ENCODE peak calls at places on chromosomes 13 and 19, in seven cellular contexts. One of them, this sample, is unnamed.

GRCh38 chr19:19493841-19494546 is 21.4 kb downstream of the TSSK6 start:
- DNase-seq in heart right ventricle: no peak
- DNase-seq in progenitor cell of endocrine pancreas: no peak
- DNase-seq in SW480: no peak
- DNase-seq in activated CD4-positive, alpha-beta T cell treated with anti-CD3 and anti-CD28 coated beads, Interleukin-2, amount 50 U/mL, for 1 hour: no peak
- DNase-seq in MCF 10A: no peak
- DNase-seq in stimulated activated CD4-positive, alpha-beta T cell treated with anti-CD3 and anti-CD28 coated beads, Interleukin-2, amount 100 ng/mL, for 48 hours: no peak
- DNase-seq in this sample: no peak

GRCh38 chr19:28207244-28207643 is 1005.7 kb downstream of the UQCRFS1 start:
- DNase-seq in heart right ventricle: no peak
- DNase-seq in progenitor cell of endocrine pancreas: no peak
- DNase-seq in SW480: no peak
- DNase-seq in activated CD4-positive, alpha-beta T cell treated with anti-CD3 and anti-CD28 coated beads, Interleukin-2, amount 50 U/mL, for 1 hour: no peak
- DNase-seq in MCF 10A: no peak
- DNase-seq in stimulated activated CD4-positive, alpha-beta T cell treated with anti-CD3 and anti-CD28 coated beads, Interleukin-2, amount 100 ng/mL, for 48 hours: no peak
- DNase-seq in this sample: no peak

GRCh38 chr19:355134-355533 is 10.5 kb upstream of the MIER2 start:
- DNase-seq in heart right ventricle: no peak
- DNase-seq in progenitor cell of endocrine pancreas: no peak
- DNase-seq in SW480: no peak
- DNase-seq in activated CD4-positive, alpha-beta T cell treated with anti-CD3 and anti-CD28 coated beads, Interleukin-2, amount 50 U/mL, for 1 hour: no peak
- DNase-seq in MCF 10A: peak
- DNase-seq in stimulated activated CD4-positive, alpha-beta T cell treated with anti-CD3 and anti-CD28 coated beads, Interleukin-2, amount 100 ng/mL, for 48 hours: no peak
- DNase-seq in this sample: no peak

GRCh38 chr13:108895220-108895704 is 265.9 kb downstream of the MYO16 start:
- DNase-seq in heart right ventricle: no peak
- DNase-seq in progenitor cell of endocrine pancreas: no peak
- DNase-seq in SW480: peak
- DNase-seq in activated CD4-positive, alpha-beta T cell treated with anti-CD3 and anti-CD28 coated beads, Interleukin-2, amount 50 U/mL, for 1 hour: no peak
- DNase-seq in MCF 10A: peak
- DNase-seq in stimulated activated CD4-positive, alpha-beta T cell treated with anti-CD3 and anti-CD28 coated beads, Interleukin-2, amount 100 ng/mL, for 48 hours: no peak
- DNase-seq in this sample: no peak

GRCh38 chr13:104740616-104741222 is 1674.5 kb upstream of the SLC10A2 start:
- DNase-seq in heart right ventricle: no peak
- DNase-seq in progenitor cell of endocrine pancreas: no peak
- DNase-seq in SW480: no peak
- DNase-seq in activated CD4-positive, alpha-beta T cell treated with anti-CD3 and anti-CD28 coated beads, Interleukin-2, amount 50 U/mL, for 1 hour: no peak
- DNase-seq in MCF 10A: no peak
- DNase-seq in stimulated activated CD4-positive, alpha-beta T cell treated with anti-CD3 and anti-CD28 coated beads, Interleukin-2, amount 100 ng/mL, for 48 hours: no peak
- DNase-seq in this sample: no peak

GRCh38 chr19:8021374-8021773 is 15.9 kb upstream of the ELAVL1 start:
- DNase-seq in heart right ventricle: no peak
- DNase-seq in progenitor cell of endocrine pancreas: no peak
- DNase-seq in SW480: no peak
- DNase-seq in activated CD4-positive, alpha-beta T cell treated with anti-CD3 and anti-CD28 coated beads, Interleukin-2, amount 50 U/mL, for 1 hour: no peak
- DNase-seq in MCF 10A: no peak
- DNase-seq in stimulated activated CD4-positive, alpha-beta T cell treated with anti-CD3 and anti-CD28 coated beads, Interleukin-2, amount 100 ng/mL, for 48 hours: no peak
- DNase-seq in this sample: no peak

GRCh38 chr13:79097201-79097600 is 308.9 kb downstream of the RBM26 start:
- DNase-seq in heart right ventricle: no peak
- DNase-seq in progenitor cell of endocrine pancreas: no peak
- DNase-seq in SW480: no peak
- DNase-seq in activated CD4-positive, alpha-beta T cell treated with anti-CD3 and anti-CD28 coated beads, Interleukin-2, amount 50 U/mL, for 1 hour: no peak
- DNase-seq in MCF 10A: no peak
- DNase-seq in stimulated activated CD4-positive, alpha-beta T cell treated with anti-CD3 and anti-CD28 coated beads, Interleukin-2, amount 100 ng/mL, for 48 hours: no peak
- DNase-seq in this sample: no peak

GRCh38 chr13:38398810-38399493 is 49.3 kb downstream of the UFM1 start:
- DNase-seq in heart right ventricle: no peak
- DNase-seq in progenitor cell of endocrine pancreas: no peak
- DNase-seq in SW480: no peak
- DNase-seq in activated CD4-positive, alpha-beta T cell treated with anti-CD3 and anti-CD28 coated beads, Interleukin-2, amount 50 U/mL, for 1 hour: no peak
- DNase-seq in MCF 10A: no peak
- DNase-seq in stimulated activated CD4-positive, alpha-beta T cell treated with anti-CD3 and anti-CD28 coated beads, Interleukin-2, amount 100 ng/mL, for 48 hours: no peak
- DNase-seq in this sample: no peak

GRCh38 chr19:35518313-35518712 is 4.9 kb upstream of the DMKN start:
- DNase-seq in heart right ventricle: no peak
- DNase-seq in progenitor cell of endocrine pancreas: no peak
- DNase-seq in SW480: peak
- DNase-seq in activated CD4-positive, alpha-beta T cell treated with anti-CD3 and anti-CD28 coated beads, Interleukin-2, amount 50 U/mL, for 1 hour: no peak
- DNase-seq in MCF 10A: peak
- DNase-seq in stimulated activated CD4-positive, alpha-beta T cell treated with anti-CD3 and anti-CD28 coated beads, Interleukin-2, amount 100 ng/mL, for 48 hours: no peak
- DNase-seq in this sample: no peak

GRCh38 chr19:16180611-16181010 is 4.6 kb upstream of the FAM32A start:
- DNase-seq in heart right ventricle: no peak
- DNase-seq in progenitor cell of endocrine pancreas: no peak
- DNase-seq in SW480: no peak
- DNase-seq in activated CD4-positive, alpha-beta T cell treated with anti-CD3 and anti-CD28 coated beads, Interleukin-2, amount 50 U/mL, for 1 hour: no peak
- DNase-seq in MCF 10A: no peak
- DNase-seq in stimulated activated CD4-positive, alpha-beta T cell treated with anti-CD3 and anti-CD28 coated beads, Interleukin-2, amount 100 ng/mL, for 48 hours: no peak
- DNase-seq in this sample: no peak

GRCh38 chr19:28397311-28397710 is 815.6 kb downstream of the UQCRFS1 start:
- DNase-seq in heart right ventricle: no peak
- DNase-seq in progenitor cell of endocrine pancreas: no peak
- DNase-seq in SW480: no peak
- DNase-seq in activated CD4-positive, alpha-beta T cell treated with anti-CD3 and anti-CD28 coated beads, Interleukin-2, amount 50 U/mL, for 1 hour: no peak
- DNase-seq in MCF 10A: no peak
- DNase-seq in stimulated activated CD4-positive, alpha-beta T cell treated with anti-CD3 and anti-CD28 coated beads, Interleukin-2, amount 100 ng/mL, for 48 hours: no peak
- DNase-seq in this sample: no peak

GRCh38 chr13:34345601-34345939 is 527.6 kb downstream of the RFC3 start:
- DNase-seq in heart right ventricle: no peak
- DNase-seq in progenitor cell of endocrine pancreas: no peak
- DNase-seq in SW480: no peak
- DNase-seq in activated CD4-positive, alpha-beta T cell treated with anti-CD3 and anti-CD28 coated beads, Interleukin-2, amount 50 U/mL, for 1 hour: no peak
- DNase-seq in MCF 10A: no peak
- DNase-seq in stimulated activated CD4-positive, alpha-beta T cell treated with anti-CD3 and anti-CD28 coated beads, Interleukin-2, amount 100 ng/mL, for 48 hours: no peak
- DNase-seq in this sample: no peak

GRCh38 chr13:110361365-110361911 is 54.4 kb downstream of the COL4A2 start:
- DNase-seq in heart right ventricle: peak
- DNase-seq in progenitor cell of endocrine pancreas: no peak
- DNase-seq in SW480: no peak
- DNase-seq in activated CD4-positive, alpha-beta T cell treated with anti-CD3 and anti-CD28 coated beads, Interleukin-2, amount 50 U/mL, for 1 hour: no peak
- DNase-seq in MCF 10A: no peak
- DNase-seq in stimulated activated CD4-positive, alpha-beta T cell treated with anti-CD3 and anti-CD28 coated beads, Interleukin-2, amount 100 ng/mL, for 48 hours: no peak
- DNase-seq in this sample: no peak

GRCh38 chr13:97234742-97235141 is 12.6 kb downstream of the MBNL2 start:
- DNase-seq in heart right ventricle: no peak
- DNase-seq in progenitor cell of endocrine pancreas: no peak
- DNase-seq in SW480: no peak
- DNase-seq in activated CD4-positive, alpha-beta T cell treated with anti-CD3 and anti-CD28 coated beads, Interleukin-2, amount 50 U/mL, for 1 hour: no peak
- DNase-seq in MCF 10A: no peak
- DNase-seq in stimulated activated CD4-positive, alpha-beta T cell treated with anti-CD3 and anti-CD28 coated beads, Interleukin-2, amount 100 ng/mL, for 48 hours: no peak
- DNase-seq in this sample: no peak

GRCh38 chr19:3506384-3507340 is 551 bp downstream of the FZR1 start:
- DNase-seq in heart right ventricle: peak
- DNase-seq in progenitor cell of endocrine pancreas: no peak
- DNase-seq in SW480: no peak
- DNase-seq in activated CD4-positive, alpha-beta T cell treated with anti-CD3 and anti-CD28 coated beads, Interleukin-2, amount 50 U/mL, for 1 hour: peak
- DNase-seq in MCF 10A: peak
- DNase-seq in stimulated activated CD4-positive, alpha-beta T cell treated with anti-CD3 and anti-CD28 coated beads, Interleukin-2, amount 100 ng/mL, for 48 hours: peak
- DNase-seq in this sample: peak

GRCh38 chr19:28456264-28456663 is 756.7 kb downstream of the UQCRFS1 start:
- DNase-seq in heart right ventricle: no peak
- DNase-seq in progenitor cell of endocrine pancreas: no peak
- DNase-seq in SW480: no peak
- DNase-seq in activated CD4-positive, alpha-beta T cell treated with anti-CD3 and anti-CD28 coated beads, Interleukin-2, amount 50 U/mL, for 1 hour: no peak
- DNase-seq in MCF 10A: no peak
- DNase-seq in stimulated activated CD4-positive, alpha-beta T cell treated with anti-CD3 and anti-CD28 coated beads, Interleukin-2, amount 100 ng/mL, for 48 hours: no peak
- DNase-seq in this sample: no peak

This sample was measured in K562.